ENCODE peak calls at places on chromosome 18, in seven cellular contexts. U is Kasumi-1; R is NCI-H2171; M is activated CD4-positive, alpha-beta T cell treated with anti-CD3 and anti-CD28 coated beads, Interleukin-2, amount 50 U/mL, for 1 hour; W is osteocyte; Z is ureter; B is cardiac fibroblast. T is an unnamed sample.

GRCh38 chr18:50707841-50708240 is 112.0 kb downstream of the MRO start:
- DNase-seq in U (no peak), R (no peak), M (no peak), W (no peak), Z (peak), B (peak), T (peak)

GRCh38 chr18:23225518-23225917 is 90.2 kb downstream of the CABLES1 start:
- DNase-seq in U (no peak), R (peak), M (no peak), W (no peak), Z (no peak), B (peak), T (no peak)

GRCh38 chr18:68796936-68797690 is 767 bp upstream of the CCDC102B start:
- DNase-seq in U (no peak), R (no peak), M (no peak), W (no peak), Z (no peak), B (peak), T (peak)

GRCh38 chr18:3648695-3649094 is 198.7 kb downstream of the TGIF1 start:
- DNase-seq in U (no peak), R (no peak), M (no peak), W (no peak), Z (no peak), B (no peak), T (no peak)

GRCh38 chr18:50659091-50660003 is 99.5 kb downstream of the MAPK4 start:
- DNase-seq in U (no peak), R (no peak), M (no peak), W (no peak), Z (no peak), B (peak), T (no peak)

GRCh38 chr18:9808530-9809241 is 77.1 kb upstream of the TXNDC2 start:
- DNase-seq in U (no peak), R (no peak), M (no peak), W (no peak), Z (no peak), B (peak), T (no peak)

GRCh38 chr18:10463741-10464140 is 9.3 kb downstream of the APCDD1 start:
- DNase-seq in U (no peak), R (no peak), M (no peak), W (no peak), Z (no peak), B (no peak), T (no peak)

GRCh38 chr18:52326001-52326400 is 14.0 kb upstream of the DCC start:
- DNase-seq in U (no peak), R (no peak), M (no peak), W (no peak), Z (no peak), B (no peak), T (no peak)

GRCh38 chr18:68763082-68763481 is 34.8 kb upstream of the CCDC102B start:
- DNase-seq in U (no peak), R (no peak), M (no peak), W (no peak), Z (no peak), B (peak), T (no peak)

GRCh38 chr18:65968605-65969004 is 217.8 kb downstream of the CDH7 start:
- DNase-seq in U (peak), R (peak), M (no peak), W (no peak), Z (no peak), B (no peak), T (no peak)

GRCh38 chr18:44465337-44465736 is 215.4 kb upstream of the SETBP1 start:
- DNase-seq in U (no peak), R (no peak), M (no peak), W (no peak), Z (no peak), B (peak), T (no peak)

GRCh38 chr18:73785276-73785675 is 362.4 kb downstream of the FBXO15 start:
- DNase-seq in U (no peak), R (no peak), M (no peak), W (no peak), Z (no peak), B (peak), T (no peak)

GRCh38 chr18:72847134-72847533 is 20.7 kb downstream of the NETO1 start:
- DNase-seq in U (no peak), R (no peak), M (no peak), W (no peak), Z (no peak), B (no peak), T (no peak)

GRCh38 chr18:22921762-22922161 is 11.4 kb upstream of the RBBP8 start:
- DNase-seq in U (no peak), R (peak), M (no peak), W (no peak), Z (no peak), B (no peak), T (no peak)

GRCh38 chr18:57029761-57030160 is 117.1 kb upstream of the BOD1L2 start:
- DNase-seq in U (no peak), R (peak), M (no peak), W (no peak), Z (no peak), B (no peak), T (no peak)

GRCh38 chr18:12257996-12258718 is 4.0 kb downstream of the CIDEA start:
- DNase-seq in U (no peak), R (no peak), M (no peak), W (no peak), Z (no peak), B (no peak), T (no peak)

GRCh38 chr18:45761512-45762114 is 37.6 kb downstream of the SLC14A1 start:
- DNase-seq in U (peak), R (no peak), M (no peak), W (no peak), Z (no peak), B (no peak), T (no peak)

GRCh38 chr18:12422936-12423335 is 15.2 kb downstream of the PRELID3A start:
- DNase-seq in U (peak), R (peak), M (no peak), W (no peak), Z (no peak), B (no peak), T (no peak)

GRCh38 chr18:68164909-68165308 is 550.0 kb downstream of the TMX3 start:
- DNase-seq in U (no peak), R (no peak), M (no peak), W (no peak), Z (no peak), B (no peak), T (no peak)

GRCh38 chr18:61822879-61823278 is 69.9 kb downstream of the RNF152 start:
- DNase-seq in U (no peak), R (no peak), M (no peak), W (no peak), Z (no peak), B (no peak), T (no peak)

GRCh38 chr18:75635096-75635495 is 207.6 kb upstream of the SMIM21 start:
- DNase-seq in U (no peak), R (peak), M (no peak), W (no peak), Z (no peak), B (no peak), T (no peak)

GRCh38 chr18:31189757-31190156 is 27.1 kb upstream of the DSC1 start:
- DNase-seq in U (no peak), R (no peak), M (no peak), W (no peak), Z (no peak), B (no peak), T (no peak)

T was measured in lung.